ENCODE peak calls at places on chromosomes 11 and 22, in nine cellular contexts. B, E, X, N, L, Q, F, G and U are unnamed samples.

GRCh38 chr22:48578138-48579034 is 1249.3 kb downstream of the BRD1 start:
- DNase-seq in B (no peak), E (no peak), X (no peak), N (no peak), L (no peak), Q (no peak), F (no peak), G (no peak), U (no peak)

GRCh38 chr11:128814856-128815705 is 52.0 kb downstream of the KCNJ1 start:
- DNase-seq in B (peak; percentile 68), E (peak; percentile 83), X (peak; percentile 74), N (peak; percentile 21), L (peak; percentile 30), Q (peak; percentile 93), F (peak; percentile 34), G (no peak), U (peak; percentile 85)

GRCh38 chr11:61899146-61899841 is 7.9 kb upstream of the FADS3 start:
- DNase-seq in B (peak; percentile 84), E (peak; percentile 100), X (peak; percentile 83), N (peak; percentile 90), L (peak; percentile 90), Q (peak; percentile 80), F (peak; percentile 81), G (peak; percentile 87), U (peak; percentile 79)

GRCh38 chr11:44318369-44318768 is 8.4 kb upstream of the ALX4 start:
- DNase-seq in B (no peak), E (no peak), X (no peak), N (no peak), L (no peak), Q (no peak), F (no peak), G (no peak), U (no peak)

GRCh38 chr11:6249822-6250555 is 9.6 kb upstream of the CCKBR start:
- DNase-seq in B (peak; percentile 88), E (no peak), X (peak; percentile 87), N (peak; percentile 66), L (peak; percentile 45), Q (peak; percentile 96), F (peak; percentile 94), G (peak; percentile 93), U (no peak)

GRCh38 chr11:15650105-15650938 is 535.6 kb downstream of the INSC start:
- DNase-seq in B (peak; percentile 86), E (peak; percentile 99), X (peak; percentile 93), N (peak; percentile 94), L (peak; percentile 92), Q (peak; percentile 97), F (peak; percentile 95), G (peak; percentile 93), U (peak; percentile 85)

GRCh38 chr11:74157169-74157568 is 13.6 kb downstream of the C2CD3 start:
- DNase-seq in B (no peak), E (no peak), X (no peak), N (no peak), L (no peak), Q (no peak), F (no peak), G (no peak), U (no peak)

GRCh38 chr22:21651521-21652009 is 9.5 kb downstream of the SDF2L1 start:
- DNase-seq in B (no peak), E (no peak), X (no peak), N (no peak), L (no peak), Q (no peak), F (no peak), G (no peak), U (no peak)

GRCh38 chr11:134406264-134407185 is 5.5 kb downstream of the B3GAT1 start:
- DNase-seq in B (no peak), E (no peak), X (no peak), N (no peak), L (no peak), Q (no peak), F (no peak), G (peak; percentile 72), U (no peak)

GRCh38 chr11:17578958-17579357 is 31.9 kb downstream of the OTOG start:
- DNase-seq in B (no peak), E (peak; percentile 27), X (no peak), N (no peak), L (no peak), Q (no peak), F (no peak), G (peak; percentile 7), U (no peak)

GRCh38 chr11:83007909-83008580 is 63.7 kb downstream of the RAB30 start:
- DNase-seq in B (peak; percentile 52), E (no peak), X (peak; percentile 78), N (peak; percentile 73), L (no peak), Q (peak; percentile 56), F (peak; percentile 72), G (peak; percentile 73), U (no peak)

GRCh38 chr11:123357990-123358827 is 71.9 kb upstream of the GRAMD1B start:
- DNase-seq in B (no peak), E (peak; percentile 68), X (no peak), N (no peak), L (no peak), Q (peak; percentile 27), F (no peak), G (no peak), U (no peak)

GRCh38 chr11:45964911-45965389 is 42.5 kb downstream of the LARGE2 start:
- DNase-seq in B (peak; percentile 69), E (peak; percentile 70), X (peak; percentile 69), N (peak; percentile 48), L (peak; percentile 62), Q (peak; percentile 90), F (peak; percentile 66), G (peak; percentile 56), U (peak; percentile 92)

GRCh38 chr11:20013346-20014066 is 146.8 kb downstream of the DBX1 start:
- DNase-seq in B (no peak), E (no peak), X (no peak), N (peak; percentile 9), L (no peak), Q (peak; percentile 42), F (peak; percentile 59), G (no peak), U (no peak)

GRCh38 chr11:65606876-65607613 is 7.0 kb downstream of the MAP3K11 start:
- DNase-seq in B (peak; percentile 98), E (peak; percentile 94), X (peak; percentile 99), N (peak; percentile 92), L (no peak), Q (peak; percentile 99), F (peak; percentile 73), G (peak; percentile 95), U (peak; percentile 98)

GRCh38 chr11:86040919-86041318 is 28.0 kb downstream of the PICALM start:
- DNase-seq in B (no peak), E (no peak), X (no peak), N (no peak), L (no peak), Q (no peak), F (no peak), G (no peak), U (no peak)
- H3K4me1 ChIP-seq in B (peaks cover 8% of the 10 kb centered on the region), E (no peaks in the 10 kb centered on the region), X (no peaks in the 10 kb centered on the region), N (peaks cover 13% of the 10 kb centered on the region), L (peaks cover 25% of the 10 kb centered on the region), Q (peaks cover 21% of the 10 kb centered on the region), F (peaks cover 41% of the 10 kb centered on the region), G (peaks cover 87% of the 10 kb centered on the region), U (peaks cover 3% of the 10 kb centered on the region)

GRCh38 chr22:26643368-26644100 is 13.9 kb upstream of the MIAT start:
- DNase-seq in B (no peak), E (no peak), X (no peak), N (no peak), L (no peak), Q (no peak), F (no peak), G (no peak), U (no peak)

GRCh38 chr22:26646158-26646557 is 11.2 kb upstream of the MIAT start:
- DNase-seq in B (no peak), E (no peak), X (no peak), N (no peak), L (no peak), Q (peak; percentile 12), F (no peak), G (no peak), U (no peak)

GRCh38 chr22:26648011-26648497 is 9.3 kb upstream of the MIAT start:
- DNase-seq in B (no peak), E (peak; percentile 74), X (no peak), N (no peak), L (no peak), Q (no peak), F (no peak), G (no peak), U (peak; percentile 81)

GRCh38 chr22:26642465-26643367 is 14.7 kb upstream of the MIAT start:
- DNase-seq in B (no peak), E (peak; percentile 64), X (no peak), N (peak; percentile 53), L (no peak), Q (peak; percentile 21), F (no peak), G (peak; percentile 39), U (no peak)
- H3K4me1 ChIP-seq in B (no peaks in the 10 kb centered on the region), E (peaks cover 11% of the 10 kb centered on the region), X (no peaks in the 10 kb centered on the region), N (peaks cover 11% of the 10 kb centered on the region), L (no peaks in the 10 kb centered on the region), Q (peaks cover 6% of the 10 kb centered on the region), F (peaks cover 5% of the 10 kb centered on the region), G (peaks cover 15% of the 10 kb centered on the region), U (peaks cover 14% of the 10 kb centered on the region)

GRCh38 chr11:36192723-36193619 is 96.3 kb downstream of the COMMD9 start:
- DNase-seq in B (no peak), E (no peak), X (no peak), N (no peak), L (no peak), Q (no peak), F (no peak), G (no peak), U (no peak)

GRCh38 chr11:36191941-36192340 is 97.3 kb downstream of the COMMD9 start:
- DNase-seq in B (no peak), E (no peak), X (no peak), N (no peak), L (no peak), Q (no peak), F (no peak), G (no peak), U (no peak)

GRCh38 chr11:36195496-36196346 is 93.5 kb downstream of the COMMD9 start:
- DNase-seq in B (no peak), E (no peak), X (no peak), N (no peak), L (no peak), Q (peak; percentile 58), F (no peak), G (no peak), U (no peak)

DNA sequence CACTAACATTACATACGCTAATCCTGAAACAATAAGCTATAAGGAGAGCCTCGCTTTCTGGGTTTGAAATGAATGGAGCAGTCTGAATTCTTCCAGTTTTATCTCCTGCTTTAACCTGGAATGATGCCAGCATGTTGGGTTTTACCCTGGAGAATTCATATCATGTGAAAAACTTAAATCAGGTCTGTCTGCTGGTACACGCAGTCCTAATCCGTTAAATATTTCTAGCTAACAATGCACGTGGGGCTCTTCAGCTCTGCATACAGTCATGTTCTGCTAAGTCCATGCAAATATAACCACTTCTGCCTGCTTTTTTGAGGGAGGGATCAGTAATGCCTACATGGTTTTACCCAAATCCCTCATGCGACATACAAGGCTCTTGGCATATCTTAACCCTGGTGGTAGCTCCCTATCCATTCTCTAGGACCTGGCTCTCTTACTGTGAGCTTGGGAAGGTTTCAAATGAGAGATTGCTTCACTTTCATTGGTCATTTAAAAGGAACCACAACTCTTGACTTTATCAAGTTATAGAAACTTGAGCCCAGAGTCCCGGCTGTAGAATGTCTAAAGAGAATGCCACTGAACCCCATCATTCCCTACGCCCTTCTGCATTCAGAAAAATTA is 92.6 kb downstream of the COMMD9 start:
- DNase-seq in B (peak; percentile 22), E (no peak), X (no peak), N (no peak), L (no peak), Q (peak; percentile 81), F (no peak), G (no peak), U (no peak)
- H3K4me1 ChIP-seq in B (no peaks in the 10 kb centered on the region), E (no peaks in the 10 kb centered on the region), X (no peaks in the 10 kb centered on the region), N (no peaks in the 10 kb centered on the region), L (no peaks in the 10 kb centered on the region), Q (peaks cover 9% of the 10 kb centered on the region), F (no peaks in the 10 kb centered on the region), G (peaks cover 11% of the 10 kb centered on the region), U (no peaks in the 10 kb centered on the region)

GRCh38 chr22:24994070-24994763 is 41.7 kb downstream of the KIAA1671 start:
- DNase-seq in B (no peak), E (no peak), X (no peak), N (peak; percentile 86), L (peak; percentile 75), Q (no peak), F (no peak), G (peak; percentile 58), U (no peak)
- H3K4me1 ChIP-seq in B (no peaks in the 10 kb centered on the region), E (peaks cover 19% of the 10 kb centered on the region), X (no peaks in the 10 kb centered on the region), N (peaks cover 57% of the 10 kb centered on the region), L (peaks cover 75% of the 10 kb centered on the region), Q (peaks cover 27% of the 10 kb centered on the region), F (no peaks in the 10 kb centered on the region), G (peaks cover 34% of the 10 kb centered on the region), U (peaks cover 7% of the 10 kb centered on the region)